ENCODE peak calls at places on chromosomes 4 and X, in six cellular contexts. One of them, this sample, is unnamed.
A peak's percentile ranks its signal among the peaks of the same experiment; 100 is the strongest.

GRCh38 chrX:81957900-81958545 is 756.1 kb downstream of the SH3BGRL start:
- DNase-seq in mesenchymal stem cell: no peak
- DNase-seq in H9: no peak
- DNase-seq in neuronal stem cell: peak; percentile 18
- DNase-seq in IMR-90: peak; percentile 1
- DNase-seq in mesendoderm: peak; percentile 53
- DNase-seq in this sample: no peak

GRCh38 chr4:118173956-118174355 is 139.7 kb downstream of the NDST3 start:
- DNase-seq in mesenchymal stem cell: peak; percentile 86
- DNase-seq in H9: no peak
- DNase-seq in neuronal stem cell: no peak
- DNase-seq in IMR-90: peak; percentile 96
- DNase-seq in mesendoderm: no peak
- DNase-seq in this sample: no peak

GRCh38 chrX:12894074-12894691 is 12.2 kb upstream of the TLR8 start:
- DNase-seq in mesenchymal stem cell: peak; percentile 24
- DNase-seq in H9: no peak
- DNase-seq in neuronal stem cell: no peak
- DNase-seq in IMR-90: peak; percentile 18
- DNase-seq in mesendoderm: peak; percentile 23
- DNase-seq in this sample: no peak

GRCh38 chr4:58679051-58679450 is 1568.9 kb upstream of the IGFBP7 start:
- DNase-seq in mesenchymal stem cell: no peak
- DNase-seq in H9: no peak
- DNase-seq in neuronal stem cell: no peak
- DNase-seq in IMR-90: no peak
- DNase-seq in mesendoderm: peak; percentile 21
- DNase-seq in this sample: no peak

GRCh38 chrX:128019218-128019617 is 33.0 kb downstream of the ACTRT1 start:
- DNase-seq in mesenchymal stem cell: no peak
- DNase-seq in H9: no peak
- DNase-seq in neuronal stem cell: no peak
- DNase-seq in IMR-90: no peak
- DNase-seq in mesendoderm: no peak
- DNase-seq in this sample: no peak

GRCh38 chrX:2676794-2677675 is 14.1 kb upstream of the CD99 start:
- DNase-seq in mesenchymal stem cell: no peak
- DNase-seq in H9: no peak
- DNase-seq in neuronal stem cell: no peak
- DNase-seq in IMR-90: no peak
- DNase-seq in mesendoderm: no peak
- DNase-seq in this sample: no peak

GRCh38 chr4:87973283-87974169 is 2.0 kb upstream of the SPP1 start:
- DNase-seq in mesenchymal stem cell: peak; percentile 95
- DNase-seq in H9: peak; percentile 58
- DNase-seq in neuronal stem cell: peak; percentile 44
- DNase-seq in IMR-90: peak; percentile 84
- DNase-seq in mesendoderm: peak; percentile 96
- DNase-seq in this sample: peak; percentile 75

GRCh38 chr4:4913628-4914027 is 54.2 kb downstream of the MSX1 start:
- DNase-seq in mesenchymal stem cell: no peak
- DNase-seq in H9: no peak
- DNase-seq in neuronal stem cell: no peak
- DNase-seq in IMR-90: no peak
- DNase-seq in mesendoderm: no peak
- DNase-seq in this sample: no peak

GRCh38 chr4:140887467-140887866 is 131.3 kb upstream of the TBC1D9 start:
- DNase-seq in mesenchymal stem cell: no peak
- DNase-seq in H9: no peak
- DNase-seq in neuronal stem cell: no peak
- DNase-seq in IMR-90: no peak
- DNase-seq in mesendoderm: no peak
- DNase-seq in this sample: no peak

GRCh38 chrX:153626025-153626633 is 20.9 kb upstream of the DUSP9 start:
- DNase-seq in mesenchymal stem cell: no peak
- DNase-seq in H9: no peak
- DNase-seq in neuronal stem cell: no peak
- DNase-seq in IMR-90: no peak
- DNase-seq in mesendoderm: no peak
- DNase-seq in this sample: no peak

GRCh38 chrX:129653181-129653984 is 1.4 kb downstream of the APLN start:
- DNase-seq in mesenchymal stem cell: no peak
- DNase-seq in H9: peak; percentile 19
- DNase-seq in neuronal stem cell: no peak
- DNase-seq in IMR-90: no peak
- DNase-seq in mesendoderm: no peak
- DNase-seq in this sample: no peak

GRCh38 chr4:99518883-99519282 is 8.1 kb downstream of the C4orf17 start:
- DNase-seq in mesenchymal stem cell: no peak
- DNase-seq in H9: no peak
- DNase-seq in neuronal stem cell: no peak
- DNase-seq in IMR-90: no peak
- DNase-seq in mesendoderm: peak; percentile 11
- DNase-seq in this sample: no peak

GRCh38 chrX:14027511-14028019 is 2.1 kb downstream of the GEMIN8 start:
- DNase-seq in mesenchymal stem cell: peak; percentile 22
- DNase-seq in H9: no peak
- DNase-seq in neuronal stem cell: no peak
- DNase-seq in IMR-90: peak; percentile 86
- DNase-seq in mesendoderm: no peak
- DNase-seq in this sample: no peak

GRCh38 chr4:87150498-87151261 is 69.7 kb downstream of the KLHL8 start:
- DNase-seq in mesenchymal stem cell: peak; percentile 82
- DNase-seq in H9: no peak
- DNase-seq in neuronal stem cell: peak; percentile 72
- DNase-seq in IMR-90: peak; percentile 71
- DNase-seq in mesendoderm: peak; percentile 78
- DNase-seq in this sample: peak; percentile 64

GRCh38 chr4:36394352-36394903 is 113.0 kb downstream of the DTHD1 start:
- DNase-seq in mesenchymal stem cell: no peak
- DNase-seq in H9: no peak
- DNase-seq in neuronal stem cell: no peak
- DNase-seq in IMR-90: no peak
- DNase-seq in mesendoderm: peak; percentile 32
- DNase-seq in this sample: no peak

GRCh38 chr4:3676907-3677495 is 89.2 kb upstream of the ADRA2C start:
- DNase-seq in mesenchymal stem cell: no peak
- DNase-seq in H9: no peak
- DNase-seq in neuronal stem cell: no peak
- DNase-seq in IMR-90: no peak
- DNase-seq in mesendoderm: no peak
- DNase-seq in this sample: no peak

GRCh38 chrX:9867753-9868152 is 81.5 kb downstream of the SHROOM2 start:
- DNase-seq in mesenchymal stem cell: no peak
- DNase-seq in H9: no peak
- DNase-seq in neuronal stem cell: no peak
- DNase-seq in IMR-90: peak; percentile 62
- DNase-seq in mesendoderm: no peak
- DNase-seq in this sample: no peak

GRCh38 chrX:9865804-9866471 is 79.7 kb downstream of the SHROOM2 start:
- DNase-seq in mesenchymal stem cell: peak; percentile 71
- DNase-seq in H9: no peak
- DNase-seq in neuronal stem cell: no peak
- DNase-seq in IMR-90: peak; percentile 61
- DNase-seq in mesendoderm: peak; percentile 48
- DNase-seq in this sample: no peak

GRCh38 chrX:9864011-9864410 is 77.8 kb downstream of the SHROOM2 start:
- DNase-seq in mesenchymal stem cell: no peak
- DNase-seq in H9: no peak
- DNase-seq in neuronal stem cell: no peak
- DNase-seq in IMR-90: no peak
- DNase-seq in mesendoderm: peak; percentile 84
- DNase-seq in this sample: no peak

GRCh38 chrX:9867214-9867613 is 81.0 kb downstream of the SHROOM2 start:
- DNase-seq in mesenchymal stem cell: no peak
- DNase-seq in H9: no peak
- DNase-seq in neuronal stem cell: no peak
- DNase-seq in IMR-90: no peak
- DNase-seq in mesendoderm: no peak
- DNase-seq in this sample: no peak

GRCh38 chrX:9866633-9867032 is 80.4 kb downstream of the SHROOM2 start:
- DNase-seq in mesenchymal stem cell: peak; percentile 47
- DNase-seq in H9: no peak
- DNase-seq in neuronal stem cell: no peak
- DNase-seq in IMR-90: no peak
- DNase-seq in mesendoderm: no peak
- DNase-seq in this sample: no peak
- H3K4ac ChIP-seq in mesenchymal stem cell: peak overlapping the region; percentile 85
- H3K4ac ChIP-seq in H9: no peak overlapping the region
- H3K4ac ChIP-seq in neuronal stem cell: no peak overlapping the region
- H3K4ac ChIP-seq in IMR-90: no peak overlapping the region
- H3K4ac ChIP-seq in mesendoderm: no peak overlapping the region
- H3K4ac ChIP-seq in this sample: no peak overlapping the region

DNA sequence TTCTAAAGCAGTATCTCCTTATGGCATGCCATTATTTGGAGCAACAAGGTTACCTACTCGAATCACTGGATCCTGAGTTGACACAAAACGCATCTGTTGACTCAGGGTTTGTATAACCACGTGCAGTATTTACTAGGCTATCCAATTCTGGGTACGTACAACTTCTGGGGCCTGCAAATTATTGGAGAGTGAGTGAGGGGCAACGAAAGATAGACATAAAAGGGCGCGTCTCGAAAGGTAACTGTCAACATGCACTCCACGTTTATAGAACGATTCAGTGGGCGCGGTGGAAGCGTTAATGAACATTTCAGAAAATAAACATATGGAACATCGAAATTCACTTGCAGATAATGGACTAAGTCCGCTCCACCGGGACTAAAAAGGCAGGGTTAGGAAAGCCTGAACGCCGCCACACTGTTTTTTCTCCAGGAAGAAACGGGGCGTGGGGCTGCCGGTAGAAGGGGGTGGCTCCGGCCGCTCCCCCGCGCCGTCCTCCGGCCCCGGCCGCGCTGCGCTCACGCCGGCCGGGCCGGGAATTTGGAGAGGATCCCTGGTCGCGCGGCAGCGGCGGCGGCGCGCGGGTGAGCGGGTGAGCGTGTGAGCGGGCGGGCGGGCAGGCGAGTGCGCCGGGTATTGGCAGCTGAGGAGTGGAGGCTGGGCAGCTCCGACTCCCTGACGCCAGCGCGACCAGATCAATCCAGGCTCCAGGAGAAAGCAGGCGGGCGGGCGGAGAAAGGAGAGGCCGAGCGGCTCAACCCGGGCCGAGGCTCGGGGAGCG is at the start of gene SMAD1:
- DNase-seq in mesenchymal stem cell: peak; percentile 85
- DNase-seq in H9: peak; percentile 69
- DNase-seq in neuronal stem cell: peak; percentile 64
- DNase-seq in IMR-90: peak; percentile 82
- DNase-seq in mesendoderm: peak; percentile 92
- DNase-seq in this sample: peak; percentile 77
- H3K4ac ChIP-seq in mesenchymal stem cell: peak within 1 kb of the TSS; percentile 92
- H3K4ac ChIP-seq in H9: no peak within 1 kb of the TSS
- H3K4ac ChIP-seq in neuronal stem cell: peak within 1 kb of the TSS; percentile 93
- H3K4ac ChIP-seq in IMR-90: peak within 1 kb of the TSS; percentile 26
- H3K4ac ChIP-seq in mesendoderm: peak within 1 kb of the TSS; percentile 94
- H3K4ac ChIP-seq in this sample: no peak within 1 kb of the TSS

GRCh38 chr4:139453371-139454110 is 380 bp upstream of the RAB33B start:
- DNase-seq in mesenchymal stem cell: peak; percentile 98
- DNase-seq in H9: peak; percentile 97
- DNase-seq in neuronal stem cell: peak; percentile 93
- DNase-seq in IMR-90: peak; percentile 97
- DNase-seq in mesendoderm: peak; percentile 99
- DNase-seq in this sample: peak; percentile 97
- H3K4ac ChIP-seq in mesenchymal stem cell: peak overlapping the region; percentile 83
- H3K4ac ChIP-seq in H9: no peak overlapping the region
- H3K4ac ChIP-seq in neuronal stem cell: no peak overlapping the region
- H3K4ac ChIP-seq in IMR-90: peak overlapping the region; percentile 86
- H3K4ac ChIP-seq in mesendoderm: no peak overlapping the region
- H3K4ac ChIP-seq in this sample: peak overlapping the region; percentile 32

GRCh38 chrX:19750028-19750786 is 137.2 kb downstream of the SH3KBP1 start:
- DNase-seq in mesenchymal stem cell: peak; percentile 29
- DNase-seq in H9: no peak
- DNase-seq in neuronal stem cell: no peak
- DNase-seq in IMR-90: no peak
- DNase-seq in mesendoderm: no peak
- DNase-seq in this sample: no peak
- H3K4ac ChIP-seq in mesenchymal stem cell: no peak overlapping the region
- H3K4ac ChIP-seq in H9: no peak overlapping the region
- H3K4ac ChIP-seq in neuronal stem cell: no peak overlapping the region
- H3K4ac ChIP-seq in IMR-90: no peak overlapping the region
- H3K4ac ChIP-seq in mesendoderm: no peak overlapping the region
- H3K4ac ChIP-seq in this sample: no peak overlapping the region

GRCh38 chr4:187501731-187502130 is 493.8 kb upstream of the ZFP42 start:
- DNase-seq in mesenchymal stem cell: no peak
- DNase-seq in H9: no peak
- DNase-seq in neuronal stem cell: no peak
- DNase-seq in IMR-90: no peak
- DNase-seq in mesendoderm: no peak
- DNase-seq in this sample: no peak

GRCh38 chr4:187504974-187505797 is 490.4 kb upstream of the ZFP42 start:
- DNase-seq in mesenchymal stem cell: no peak
- DNase-seq in H9: peak; percentile 56
- DNase-seq in neuronal stem cell: no peak
- DNase-seq in IMR-90: no peak
- DNase-seq in mesendoderm: no peak
- DNase-seq in this sample: no peak

DNA sequence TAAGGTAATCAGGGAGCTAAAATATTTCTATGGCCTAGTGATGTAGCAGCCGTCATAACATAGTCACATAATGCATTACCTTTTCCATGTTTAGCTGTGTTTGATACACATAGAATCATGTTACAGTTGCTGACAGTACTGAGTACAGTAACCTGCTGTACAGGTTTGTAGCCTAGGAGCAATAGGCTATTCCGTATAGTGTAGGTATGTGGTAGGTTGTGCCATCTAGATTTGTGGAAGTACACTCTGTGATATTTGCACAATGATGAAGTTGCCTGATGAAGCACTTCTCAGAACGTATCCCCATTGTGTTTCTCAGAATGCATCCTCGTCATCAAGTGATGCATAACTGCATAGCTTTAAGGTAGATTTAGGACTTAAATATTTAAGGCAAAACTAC is 495.6 kb upstream of the ZFP42 start:
- DNase-seq in mesenchymal stem cell: no peak
- DNase-seq in H9: no peak
- DNase-seq in neuronal stem cell: no peak
- DNase-seq in IMR-90: no peak
- DNase-seq in mesendoderm: no peak
- DNase-seq in this sample: no peak
- H3K4ac ChIP-seq in mesenchymal stem cell: no peak overlapping the region
- H3K4ac ChIP-seq in H9: no peak overlapping the region
- H3K4ac ChIP-seq in neuronal stem cell: no peak overlapping the region
- H3K4ac ChIP-seq in IMR-90: no peak overlapping the region
- H3K4ac ChIP-seq in mesendoderm: no peak overlapping the region
- H3K4ac ChIP-seq in this sample: no peak overlapping the region